ENCODE peak calls at places on chromosomes 1 and 21, in five cellular contexts. T is memory B cell; R is naive thymus-derived CD4-positive, alpha-beta T cell; C is NCI-H1105 treated with DMSO at 0.1 percent for 48 hours; H is G401. F is an unnamed sample.

GRCh38 chr1:213464786-213465460 is 413.9 kb downstream of the RPS6KC1 start:
- DNase-seq in T (no peak), H (no peak), C (no peak), R (no peak), F (no peak)

GRCh38 chr1:203051841-203052324 is 25.6 kb downstream of the PPFIA4 start:
- DNase-seq in T (no peak), R (no peak), C (peak), H (no peak), F (no peak)

GRCh38 chr1:21815724-21816311 is 3.8 kb downstream of the LDLRAD2 start:
- DNase-seq in C (no peak), T (no peak), H (no peak), R (no peak), F (no peak)

GRCh38 chr1:28853033-28853742 is 41.2 kb downstream of the OPRD1 start:
- DNase-seq in T (no peak), C (no peak), H (no peak), R (no peak), F (no peak)

GRCh38 chr1:235867903-235868469 is 1.3 kb upstream of the LYST start:
- DNase-seq in C (no peak), H (no peak), T (peak), R (peak), F (no peak)

GRCh38 chr1:235270625-235271024 is 57.4 kb downstream of the ARID4B start:
- DNase-seq in T (no peak), H (no peak), C (no peak), R (no peak), F (no peak)

GRCh38 chr1:87963566-87963965 is 634.9 kb downstream of the LMO4 start:
- DNase-seq in R (no peak), T (no peak), H (no peak), C (no peak), F (no peak)

GRCh38 chr1:114509596-114510234 is 1.3 kb downstream of the TRIM33 start:
- DNase-seq in C (peak), H (no peak), T (no peak), R (no peak), F (no peak)

GRCh38 chr1:59162665-59163064 is 134.2 kb upstream of the FGGY start:
- DNase-seq in T (no peak), H (no peak), R (no peak), C (no peak), F (no peak)

GRCh38 chr1:8818325-8818775 is 910 bp upstream of the RERE start:
- DNase-seq in R (no peak), T (no peak), H (no peak), C (peak), F (no peak)

GRCh38 chr1:150008699-150009098 is 1.8 kb downstream of the OTUD7B start:
- DNase-seq in C (peak), T (no peak), R (no peak), H (no peak), F (no peak)

GRCh38 chr1:25068316-25068715 is 138.2 kb upstream of the RUNX3 start:
- DNase-seq in C (no peak), H (no peak), T (no peak), R (no peak), F (no peak)

GRCh38 chr1:29686012-29686930 is 449.9 kb downstream of the PTPRU start:
- DNase-seq in H (no peak), R (no peak), T (no peak), C (no peak), F (no peak)

GRCh38 chr1:75727571-75727970 is 3.1 kb downstream of the ACADM start:
- DNase-seq in H (peak), T (no peak), R (no peak), C (no peak), F (no peak)

GRCh38 chr21:42157606-42158310 is 61.2 kb upstream of the ABCG1 start:
- DNase-seq in R (no peak), C (no peak), T (no peak), H (no peak), F (no peak)

GRCh38 chr1:108570128-108570527 is 10.2 kb downstream of the EEIG2 start:
- DNase-seq in T (no peak), C (no peak), R (no peak), H (no peak), F (no peak)

GRCh38 chr1:56335394-56335793 is 244.0 kb downstream of the PLPP3 start:
- DNase-seq in T (no peak), C (no peak), R (no peak), H (no peak), F (no peak)

GRCh38 chr1:185342672-185343259 is 25.7 kb upstream of the IVNS1ABP start:
- DNase-seq in R (no peak), H (no peak), T (no peak), C (no peak), F (no peak)

GRCh38 chr1:16630661-16631247 is 17.4 kb upstream of the NBPF1 start:
- DNase-seq in T (no peak), R (no peak), H (no peak), C (no peak), F (no peak)

GRCh38 chr1:184822267-184822666 is 67.6 kb upstream of the EDEM3 start:
- DNase-seq in T (no peak), H (peak), R (no peak), C (peak), F (no peak)

GRCh38 chr21:37475186-37475868 is 108.8 kb downstream of the DYRK1A start:
- DNase-seq in H (peak), R (no peak), T (no peak), C (no peak), F (no peak)

GRCh38 chr1:13723810-13724209 is 23.8 kb downstream of the PRDM2 start:
- DNase-seq in H (no peak), R (no peak), C (no peak), T (no peak), F (no peak)

GRCh38 chr21:29771491-29772066 is 168.2 kb downstream of the GRIK1 start:
- DNase-seq in C (no peak), T (no peak), R (no peak), H (no peak), F (no peak)

GRCh38 chr1:45550401-45551305 is at the start of gene AKR1A1:
- DNase-seq in T (peak), C (peak), H (peak), R (peak), F (peak)

GRCh38 chr1:89959070-89959654 is 35.7 kb upstream of the ZNF326 start:
- DNase-seq in T (no peak), H (no peak), R (no peak), C (no peak), F (no peak)

GRCh38 chr1:221887091-221887746 is 145.3 kb upstream of the DUSP10 start:
- DNase-seq in H (no peak), R (no peak), C (no peak), T (no peak), F (no peak)

GRCh38 chr1:180112979-180113650 is 41.6 kb upstream of the QSOX1 start:
- DNase-seq in H (no peak), R (no peak), T (no peak), C (no peak), F (no peak)

GRCh38 chr21:19109694-19110093 is 706.1 kb upstream of the TMPRSS15 start:
- DNase-seq in C (no peak), T (no peak), H (no peak), R (no peak), F (no peak)

GRCh38 chr1:151416231-151416630 is 16.9 kb downstream of the PSMB4 start:
- DNase-seq in T (no peak), R (no peak), C (no peak), H (no peak), F (no peak)